ENCODE peak calls at places on chromosome 12, in five cellular contexts. Q, E, A, J and C are unnamed samples.

GRCh38 chr12:47741340-47741703 is 16.0 kb upstream of the ENDOU start:
- DNase-seq in A (peak), J (peak), E (peak), Q (peak), C (peak)

GRCh38 chr12:131129839-131130238 is 176.1 kb downstream of the ADGRD1 start:
- DNase-seq in A (no peak), Q (no peak), J (no peak), E (no peak), C (no peak)

GRCh38 chr12:106030210-106031175 is 108.3 kb downstream of the NUAK1 start:
- DNase-seq in A (no peak), E (no peak), J (no peak), Q (no peak), C (no peak)

GRCh38 chr12:6201199-6201608 is 1.0 kb downstream of the CD9 start:
- DNase-seq in A (no peak), J (no peak), E (peak), Q (no peak), C (no peak)

GRCh38 chr12:95736631-95737030 is 53.9 kb downstream of the NTN4 start:
- DNase-seq in J (no peak), Q (peak), A (no peak), E (no peak), C (no peak)

GRCh38 chr12:118714051-118714460 is 267.3 kb upstream of the SRRM4 start:
- DNase-seq in J (no peak), E (no peak), Q (no peak), A (no peak), C (no peak)

GRCh38 chr12:86931714-86932113 is 675.5 kb upstream of the MGAT4C start:
- DNase-seq in Q (no peak), E (no peak), J (no peak), A (no peak), C (no peak)

GRCh38 chr12:31306871-31307270 is 19.1 kb downstream of the SINHCAF start:
- DNase-seq in A (no peak), J (no peak), E (no peak), Q (no peak), C (no peak)

GRCh38 chr12:98744692-98745091 is 99.6 kb downstream of the APAF1 start:
- DNase-seq in Q (no peak), A (no peak), J (no peak), E (no peak), C (no peak)

GRCh38 chr12:62654558-62655241 is 188.1 kb downstream of the MON2 start:
- DNase-seq in E (no peak), Q (no peak), J (no peak), A (no peak), C (no peak)

GRCh38 chr12:84397279-84397678 is 515.3 kb downstream of the SLC6A15 start:
- DNase-seq in J (no peak), Q (no peak), A (no peak), E (no peak), C (no peak)

GRCh38 chr12:1993871-1994371 is 10.3 kb downstream of the DCP1B start:
- DNase-seq in J (no peak), E (no peak), A (no peak), Q (no peak), C (no peak)

GRCh38 chr12:105912911-105913514 is 225.7 kb downstream of the NUAK1 start:
- DNase-seq in E (no peak), Q (no peak), J (no peak), A (no peak), C (no peak)

GRCh38 chr12:108119126-108119973 is 9.7 kb upstream of the WSCD2 start:
- DNase-seq in A (no peak), E (no peak), Q (no peak), J (no peak), C (no peak)

GRCh38 chr12:121218588-121219352 is 8.8 kb downstream of the P2RX4 start:
- DNase-seq in A (no peak), E (no peak), J (no peak), Q (no peak), C (no peak)

GRCh38 chr12:105843989-105844768 is 294.6 kb downstream of the NUAK1 start:
- DNase-seq in Q (no peak), J (peak), E (peak), A (no peak), C (no peak)

GRCh38 chr12:96094201-96094600 is 58.8 kb upstream of the LTA4H start:
- DNase-seq in E (no peak), Q (no peak), A (no peak), J (no peak), C (no peak)

GRCh38 chr12:47950856-47951468 is 12.4 kb upstream of the TMEM106C start:
- DNase-seq in E (no peak), J (no peak), Q (no peak), A (no peak), C (no peak)

GRCh38 chr12:3520168-3520567 is 29.2 kb downstream of the PRMT8 start:
- DNase-seq in Q (peak), A (no peak), E (no peak), J (no peak), C (no peak)

GRCh38 chr12:25054076-25054782 is 105.3 kb upstream of the BCAT1 start:
- DNase-seq in J (no peak), Q (no peak), E (no peak), A (no peak), C (no peak)

GRCh38 chr12:62481843-62482540 is 15.4 kb downstream of the MON2 start:
- DNase-seq in A (no peak), E (no peak), J (no peak), Q (no peak), C (peak)

GRCh38 chr12:116924558-116925453 is 14.1 kb downstream of the FBXW8 start:
- DNase-seq in A (no peak), E (peak), Q (no peak), J (no peak), C (no peak)

GRCh38 chr12:54328595-54329337 is 3.8 kb downstream of the COPZ1 start:
- DNase-seq in E (no peak), Q (no peak), A (no peak), J (no peak), C (no peak)

GRCh38 chr12:80745851-80746250 is 29.1 kb downstream of the MYF5 start:
- DNase-seq in Q (no peak), E (no peak), J (no peak), A (no peak), C (no peak)

GRCh38 chr12:52818376-52818775 is 4.5 kb upstream of the KRT4 start:
- DNase-seq in J (no peak), A (no peak), Q (no peak), E (no peak), C (no peak)

GRCh38 chr12:2679816-2680675 is 114.7 kb upstream of the FKBP4 start:
- DNase-seq in J (no peak), E (no peak), Q (no peak), A (no peak), C (no peak)

GRCh38 chr12:15861404-15861803 is 20.8 kb upstream of the STRAP start:
- DNase-seq in J (no peak), E (no peak), Q (no peak), A (no peak), C (no peak)

GRCh38 chr12:31991815-31992214 is 32.6 kb downstream of the RESF1 start:
- DNase-seq in E (no peak), J (no peak), A (no peak), Q (no peak), C (no peak)

GRCh38 chr12:115455268-115455681 is 771.3 kb upstream of the TBX3 start:
- DNase-seq in E (no peak), Q (no peak), A (no peak), J (no peak), C (no peak)

GRCh38 chr12:7731499-7731898 is 15.7 kb downstream of the CLEC4C start:
- DNase-seq in Q (no peak), J (no peak), A (no peak), E (no peak), C (no peak)

GRCh38 chr12:28710882-28711281 is 438.2 kb upstream of the FAR2 start:
- DNase-seq in A (no peak), J (no peak), E (no peak), Q (no peak), C (no peak)

GRCh38 chr12:111439657-111440151 is 34.0 kb downstream of the SH2B3 start:
- DNase-seq in A (no peak), Q (no peak), J (no peak), E (no peak), C (no peak)

GRCh38 chr12:111441107-111441928 is 35.6 kb downstream of the SH2B3 start:
- DNase-seq in Q (no peak), A (no peak), E (no peak), J (no peak), C (no peak)

GRCh38 chr12:111440152-111440551 is 34.4 kb downstream of the SH2B3 start:
- DNase-seq in J (no peak), E (no peak), Q (no peak), A (no peak), C (no peak)

GRCh38 chr12:111442301-111443045 is 36.8 kb downstream of the SH2B3 start:
- DNase-seq in A (peak), E (no peak), J (no peak), Q (no peak), C (no peak)

DNA sequence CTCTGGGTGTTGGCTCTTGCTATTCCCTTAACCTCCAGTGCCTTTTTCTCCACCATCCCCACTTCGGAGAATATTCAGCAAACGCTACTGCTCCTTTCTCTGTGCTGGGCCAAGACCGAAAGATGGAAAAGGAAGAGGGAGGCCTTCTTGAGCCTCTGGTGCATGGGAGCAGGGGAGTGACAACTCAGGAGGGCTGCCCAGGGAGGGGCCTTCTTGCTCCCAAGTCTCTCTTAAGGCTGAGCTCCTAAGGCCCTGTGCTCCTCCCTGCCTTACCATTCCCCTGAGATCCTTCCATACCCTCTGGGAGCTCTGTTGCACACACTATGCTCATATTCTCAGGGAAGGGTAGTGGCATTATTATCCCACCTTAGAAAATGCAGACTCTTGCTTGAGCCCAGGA is 34.9 kb downstream of the SH2B3 start:
- DNase-seq in A (no peak), J (no peak), E (no peak), Q (no peak), C (no peak)
- H3K27ac ChIP-seq in A (peak), J (no peak), E (no peak), Q (peak), C (no peak)

DNA sequence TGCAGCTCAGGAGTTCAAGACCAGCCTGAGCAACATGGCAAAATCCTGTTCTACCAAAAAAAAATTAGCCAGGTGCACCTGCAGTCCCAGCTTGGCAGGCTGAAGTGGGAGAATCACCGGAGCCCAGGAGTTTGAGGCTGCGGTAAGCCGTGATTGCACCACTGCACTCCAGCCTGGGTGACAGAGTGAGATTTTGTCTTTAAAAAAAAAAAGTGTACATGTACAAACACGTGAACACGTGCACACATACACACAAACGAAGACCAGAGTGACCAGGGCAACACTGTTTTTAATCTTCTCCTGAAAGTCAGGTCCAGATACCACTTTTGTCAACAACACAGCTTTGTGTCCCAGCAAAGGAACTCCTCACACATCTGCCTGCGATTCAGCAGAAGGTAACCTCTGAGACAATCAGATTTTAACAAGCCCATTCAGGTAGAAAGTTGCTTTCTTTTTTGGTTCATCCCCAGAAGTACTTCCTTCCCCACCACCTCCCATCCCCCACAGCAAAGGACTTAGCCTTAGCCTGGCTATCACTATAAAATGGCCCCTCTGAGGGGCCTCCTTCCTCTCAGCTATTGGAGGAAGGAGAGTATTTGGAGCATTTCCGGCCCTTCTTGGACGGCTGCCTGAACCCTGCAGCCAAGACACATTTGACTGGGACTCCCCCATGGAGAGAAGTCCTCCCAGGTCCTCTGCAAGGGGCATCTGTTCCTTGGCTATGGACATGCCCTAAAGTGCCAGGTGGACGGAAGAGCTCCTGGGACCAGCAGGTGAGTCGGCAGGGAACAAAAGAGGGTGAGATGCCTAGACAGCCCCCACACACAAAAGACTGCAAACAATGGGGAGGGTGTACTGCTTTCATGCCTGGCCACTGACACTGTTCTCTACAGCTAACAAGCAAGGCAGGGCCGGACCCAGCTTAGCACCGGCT is 9.8 kb downstream of the CTDSP2 start:
- DNase-seq in A (no peak), E (peak), Q (peak), J (peak), C (peak)
- H3K27ac ChIP-seq in A (peak), E (peak), Q (peak), J (no peak), C (peak)

DNA sequence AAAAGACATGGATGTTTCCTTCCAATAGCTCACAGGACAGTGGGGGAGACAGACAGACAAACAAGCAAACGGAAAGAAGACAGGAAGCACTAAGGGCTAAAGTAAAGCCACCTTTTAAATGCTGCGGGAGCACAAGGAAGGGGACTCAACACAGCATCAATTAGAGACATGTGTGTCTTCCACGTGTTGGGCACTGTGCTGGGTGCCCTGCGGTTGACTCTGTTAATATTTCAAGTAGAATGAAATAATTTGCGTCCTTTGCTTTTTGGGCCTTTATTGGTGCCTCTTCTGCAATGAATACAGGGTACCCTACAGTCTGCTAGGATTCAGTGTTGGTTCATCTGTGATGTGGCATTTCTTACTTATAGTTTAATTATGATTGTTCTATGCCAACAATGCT is 90.9 kb upstream of the CPM start:
- DNase-seq in Q (no peak), A (no peak), E (no peak), J (no peak), C (no peak)
- H3K27ac ChIP-seq in Q (no peak), A (no peak), E (no peak), J (no peak), C (no peak)

DNA sequence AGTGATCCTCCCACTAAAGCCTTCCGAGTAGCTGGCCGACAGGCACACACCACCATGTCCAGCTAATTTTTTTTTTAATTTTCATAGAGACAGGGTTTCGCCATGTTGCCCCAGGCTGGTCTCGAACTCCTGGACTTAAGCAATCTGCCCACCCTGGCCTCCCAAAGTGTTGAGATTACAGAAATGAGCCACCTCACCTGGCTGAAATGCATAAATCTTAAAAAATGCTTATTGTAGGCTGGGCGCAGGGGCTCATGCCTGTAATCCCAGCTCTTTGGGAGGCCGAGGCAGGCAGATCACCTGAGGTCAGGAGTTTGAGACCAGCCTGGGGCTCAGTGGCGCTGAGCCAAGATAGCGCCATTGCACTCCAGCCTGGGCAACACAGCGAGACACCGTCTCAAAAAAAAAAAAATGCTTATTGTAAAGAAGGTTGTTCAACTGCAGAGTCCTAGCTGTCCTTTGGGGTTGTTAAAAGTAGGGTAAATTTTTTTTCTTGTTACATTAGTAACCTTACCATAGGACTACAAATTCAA is 4.0 kb upstream of the TUBA1C start:
- DNase-seq in Q (no peak), A (no peak), J (no peak), E (no peak), C (no peak)
- H3K27ac ChIP-seq in Q (no peak), A (no peak), J (no peak), E (no peak), C (no peak)

DNA sequence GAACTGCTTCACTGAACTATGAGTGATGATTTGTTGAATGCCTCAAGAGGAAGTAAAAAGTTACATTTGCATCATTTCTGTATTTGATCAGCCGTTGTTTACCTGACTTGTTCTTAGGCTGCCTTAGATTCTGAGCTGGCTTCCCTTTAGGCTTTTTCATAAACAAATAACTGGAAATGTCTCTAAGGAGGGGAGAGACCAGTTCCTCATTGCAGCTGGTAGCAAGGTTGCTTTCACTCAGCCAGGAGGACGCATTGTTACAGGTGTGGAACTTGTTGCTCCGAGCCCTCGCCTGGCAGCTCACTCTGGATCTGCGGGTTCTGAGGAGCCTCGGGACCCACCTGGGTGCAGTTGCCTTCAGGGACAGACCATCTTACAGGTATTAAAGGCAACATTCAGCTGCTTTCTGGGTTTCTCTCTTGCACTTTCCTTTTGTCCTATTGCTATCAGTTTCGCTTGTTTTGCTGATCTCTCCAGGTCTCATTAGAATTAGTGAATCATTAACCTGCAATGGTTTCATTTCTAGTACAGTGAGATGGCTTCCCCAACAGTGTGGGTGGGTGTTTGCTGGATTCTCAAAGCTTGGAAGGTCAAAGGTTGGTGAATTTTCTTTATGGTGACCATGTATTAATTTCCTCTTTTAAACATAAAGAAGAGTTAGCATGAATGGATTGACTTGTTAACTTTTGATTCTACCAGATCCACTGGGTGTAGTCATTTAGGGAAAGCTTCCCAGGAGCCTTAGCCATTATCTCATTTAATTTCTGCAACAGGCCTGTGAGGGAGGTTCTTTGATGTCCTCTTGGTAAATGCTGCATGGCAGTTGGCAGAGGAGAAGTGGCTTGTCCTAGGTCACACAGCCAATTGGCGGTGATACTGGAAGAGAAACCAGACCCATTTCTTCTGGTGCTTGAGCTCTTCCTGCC is at the start of gene PLEKHG7:
- DNase-seq in A (no peak), E (no peak), Q (no peak), J (no peak), C (no peak)
- H3K27ac ChIP-seq in A (no peak), E (no peak), Q (no peak), J (no peak), C (no peak)

DNA sequence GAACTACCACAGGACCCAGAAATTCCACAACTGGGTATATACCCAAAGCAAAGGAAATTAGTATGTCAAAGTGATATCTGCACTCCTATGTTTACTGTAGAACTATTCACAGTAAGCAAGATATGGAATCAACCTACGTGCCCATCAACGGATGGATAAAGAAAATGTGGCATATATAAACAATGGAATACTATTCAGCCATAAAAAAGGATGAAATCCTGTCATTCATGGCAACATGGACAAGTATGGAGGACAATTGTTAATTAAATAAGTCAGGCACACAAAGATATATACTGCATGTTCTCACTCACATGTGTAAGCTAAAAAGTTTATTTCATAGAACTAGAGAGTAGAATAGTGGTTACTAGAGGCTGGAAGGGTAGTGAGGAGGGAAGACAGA is 97.0 kb downstream of the CEP83 start:
- DNase-seq in Q (no peak), J (no peak), A (no peak), E (no peak), C (no peak)
- H3K27ac ChIP-seq in Q (no peak), J (no peak), A (no peak), E (no peak), C (no peak)

GRCh38 chr12:124487065-124487833 is 80.2 kb downstream of the NCOR2 start:
- DNase-seq in A (no peak), J (no peak), Q (peak), E (peak), C (peak)

GRCh38 chr12:124489220-124489619 is 78.2 kb downstream of the NCOR2 start:
- DNase-seq in Q (no peak), A (no peak), E (no peak), J (no peak), C (no peak)

GRCh38 chr12:124486346-124486963 is 81.0 kb downstream of the NCOR2 start:
- DNase-seq in A (no peak), E (peak), J (no peak), Q (peak), C (no peak)

GRCh38 chr12:124488520-124488919 is 78.9 kb downstream of the NCOR2 start:
- DNase-seq in A (no peak), J (no peak), E (peak), Q (peak), C (no peak)

DNA sequence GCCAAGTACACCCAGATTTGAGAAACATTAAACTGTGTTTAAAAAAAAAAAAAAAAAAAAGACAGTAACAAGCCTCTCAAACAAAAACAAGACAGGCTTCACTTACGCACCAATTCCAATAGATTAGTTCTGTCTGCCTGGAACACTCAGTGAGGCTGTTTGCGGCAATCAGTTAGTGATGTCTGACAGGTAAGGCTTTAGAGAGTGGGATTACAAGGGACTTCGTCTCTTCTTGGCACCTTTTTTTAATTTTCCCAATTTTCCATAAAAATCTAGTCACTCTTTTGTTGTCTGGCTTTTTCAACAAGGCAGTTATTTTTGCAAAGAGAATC is 79.6 kb downstream of the NCOR2 start:
- DNase-seq in J (no peak), Q (no peak), E (no peak), A (no peak), C (no peak)
- H3K27ac ChIP-seq in J (no peak), Q (no peak), E (no peak), A (peak), C (peak)